ENCODE peak calls at places on chromosomes 16 and 17, in six cellular contexts. One of them, this sample, is unnamed.
A peak's percentile ranks its signal among the peaks of the same experiment; 100 is the strongest.

GRCh38 chr17:36597866-36598777 is 3.3 kb upstream of the MRM1 start:
- DNase-seq in HepG2: no peak
- DNase-seq in HCT116: no peak
- DNase-seq in GM12878: no peak
- DNase-seq in H1: no peak
- DNase-seq in GM23338: no peak
- DNase-seq in this sample: no peak

GRCh38 chr17:47184671-47185070 is 4.4 kb downstream of the CDC27 start:
- DNase-seq in HepG2: no peak
- DNase-seq in HCT116: no peak
- DNase-seq in H1: no peak
- DNase-seq in GM23338: no peak
- DNase-seq in GM12878: no peak
- DNase-seq in this sample: no peak

GRCh38 chr17:7867881-7868329 is 10.1 kb downstream of the CYB5D1 start:
- DNase-seq in HCT116: no peak
- DNase-seq in GM12878: no peak
- DNase-seq in GM23338: no peak
- DNase-seq in H1: no peak
- DNase-seq in HepG2: no peak
- DNase-seq in this sample: no peak

GRCh38 chr17:64599187-64599676 is 62.9 kb downstream of the SMURF2 start:
- DNase-seq in HepG2: no peak
- DNase-seq in HCT116: no peak
- DNase-seq in GM23338: peak; percentile 28
- DNase-seq in H1: no peak
- DNase-seq in GM12878: no peak
- DNase-seq in this sample: no peak

GRCh38 chr17:82674656-82675475 is 23.6 kb downstream of the RAB40B start:
- DNase-seq in HepG2: no peak
- DNase-seq in HCT116: no peak
- DNase-seq in H1: no peak
- DNase-seq in GM12878: no peak
- DNase-seq in GM23338: no peak
- DNase-seq in this sample: no peak

GRCh38 chr17:9120471-9120870 is 99.2 kb downstream of the NTN1 start:
- DNase-seq in H1: peak; percentile 65
- DNase-seq in HepG2: peak; percentile 8
- DNase-seq in GM23338: peak; percentile 54
- DNase-seq in GM12878: no peak
- DNase-seq in HCT116: peak; percentile 3
- DNase-seq in this sample: no peak

GRCh38 chr16:30934827-30935557 is 11.6 kb downstream of the FBXL19 start:
- DNase-seq in HCT116: no peak
- DNase-seq in HepG2: peak; percentile 70
- DNase-seq in H1: peak; percentile 87
- DNase-seq in GM23338: peak; percentile 88
- DNase-seq in GM12878: no peak
- DNase-seq in this sample: no peak

GRCh38 chr16:11759163-11759834 is 16.6 kb upstream of the TXNDC11 start:
- DNase-seq in HCT116: no peak
- DNase-seq in GM23338: no peak
- DNase-seq in HepG2: no peak
- DNase-seq in GM12878: no peak
- DNase-seq in H1: no peak
- DNase-seq in this sample: no peak

GRCh38 chr16:54546481-54546880 is 259.9 kb upstream of the IRX3 start:
- DNase-seq in GM23338: no peak
- DNase-seq in HCT116: no peak
- DNase-seq in H1: no peak
- DNase-seq in GM12878: no peak
- DNase-seq in HepG2: no peak
- DNase-seq in this sample: no peak

GRCh38 chr16:14499110-14499509 is 130.9 kb downstream of the PARN start:
- DNase-seq in H1: no peak
- DNase-seq in GM23338: peak; percentile 48
- DNase-seq in HCT116: no peak
- DNase-seq in HepG2: no peak
- DNase-seq in GM12878: no peak
- DNase-seq in this sample: no peak

GRCh38 chr16:89010210-89010925 is 33.4 kb upstream of the CBFA2T3 start:
- DNase-seq in GM12878: no peak
- DNase-seq in HepG2: no peak
- DNase-seq in HCT116: no peak
- DNase-seq in H1: no peak
- DNase-seq in GM23338: no peak
- DNase-seq in this sample: no peak

GRCh38 chr16:55367301-55367745 is 43.3 kb downstream of the IRX6 start:
- DNase-seq in GM23338: no peak
- DNase-seq in HepG2: no peak
- DNase-seq in H1: no peak
- DNase-seq in HCT116: no peak
- DNase-seq in GM12878: no peak
- DNase-seq in this sample: no peak

GRCh38 chr16:87489434-87490045 is 3.3 kb downstream of the ZCCHC14 start:
- DNase-seq in GM23338: no peak
- DNase-seq in HepG2: peak; percentile 45
- DNase-seq in HCT116: no peak
- DNase-seq in H1: no peak
- DNase-seq in GM12878: no peak
- DNase-seq in this sample: no peak

GRCh38 chr17:80416940-80417293 is 1.9 kb downstream of the ENDOV start:
- DNase-seq in GM23338: no peak
- DNase-seq in HCT116: no peak
- DNase-seq in HepG2: no peak
- DNase-seq in GM12878: no peak
- DNase-seq in H1: no peak
- DNase-seq in this sample: no peak

GRCh38 chr17:66468241-66469087 is 166.1 kb downstream of the PRKCA start:
- DNase-seq in GM12878: peak; percentile 1
- DNase-seq in HCT116: no peak
- DNase-seq in HepG2: peak; percentile 27
- DNase-seq in GM23338: peak; percentile 40
- DNase-seq in H1: no peak
- DNase-seq in this sample: no peak

GRCh38 chr16:19804538-19805323 is 79.9 kb downstream of the GPRC5B start:
- DNase-seq in GM12878: no peak
- DNase-seq in HCT116: no peak
- DNase-seq in HepG2: no peak
- DNase-seq in H1: peak; percentile 55
- DNase-seq in GM23338: peak; percentile 87
- DNase-seq in this sample: no peak

GRCh38 chr17:78300962-78301820 is 58.7 kb downstream of the SOCS3 start:
- DNase-seq in HepG2: no peak
- DNase-seq in H1: no peak
- DNase-seq in HCT116: peak; percentile 59
- DNase-seq in GM12878: no peak
- DNase-seq in GM23338: no peak
- DNase-seq in this sample: no peak

GRCh38 chr16:88882358-88883030 is 16.0 kb upstream of the PABPN1L start:
- DNase-seq in HepG2: no peak
- DNase-seq in H1: no peak
- DNase-seq in GM23338: no peak
- DNase-seq in GM12878: no peak
- DNase-seq in HCT116: peak; percentile 36
- DNase-seq in this sample: no peak

GRCh38 chr17:7712111-7712771 is 5.3 kb upstream of the DNAH2 start:
- DNase-seq in GM12878: no peak
- DNase-seq in GM23338: peak; percentile 60
- DNase-seq in HCT116: no peak
- DNase-seq in H1: peak; percentile 62
- DNase-seq in HepG2: no peak
- DNase-seq in this sample: no peak

GRCh38 chr16:55760665-55761035 is 72.2 kb downstream of the CES1 start:
- DNase-seq in HepG2: no peak
- DNase-seq in GM23338: no peak
- DNase-seq in H1: no peak
- DNase-seq in GM12878: no peak
- DNase-seq in HCT116: no peak
- DNase-seq in this sample: no peak

GRCh38 chr16:85328665-85329058 is 216.4 kb upstream of the CIBAR2 start:
- DNase-seq in HCT116: no peak
- DNase-seq in GM23338: peak; percentile 86
- DNase-seq in GM12878: no peak
- DNase-seq in HepG2: no peak
- DNase-seq in H1: peak; percentile 87
- DNase-seq in this sample: no peak

GRCh38 chr16:27401768-27402568 is at the start of gene IL21R:
- DNase-seq in HepG2: no peak
- DNase-seq in GM12878: peak; percentile 85
- DNase-seq in HCT116: no peak
- DNase-seq in GM23338: no peak
- DNase-seq in H1: no peak
- DNase-seq in this sample: no peak

GRCh38 chr17:75011788-75012319 is 616 bp upstream of the MRPL58 start:
- DNase-seq in GM12878: no peak
- DNase-seq in H1: no peak
- DNase-seq in GM23338: peak; percentile 42
- DNase-seq in HepG2: peak; percentile 74
- DNase-seq in HCT116: no peak
- DNase-seq in this sample: no peak

GRCh38 chr17:33676444-33676843 is 383.3 kb upstream of the ASIC2 start:
- DNase-seq in GM12878: no peak
- DNase-seq in H1: no peak
- DNase-seq in GM23338: no peak
- DNase-seq in HepG2: no peak
- DNase-seq in HCT116: no peak
- DNase-seq in this sample: no peak

GRCh38 chr16:54947616-54948015 is 17.0 kb downstream of the IRX5 start:
- DNase-seq in HepG2: no peak
- DNase-seq in GM12878: no peak
- DNase-seq in H1: no peak
- DNase-seq in HCT116: no peak
- DNase-seq in GM23338: no peak
- DNase-seq in this sample: no peak

GRCh38 chr16:48479955-48480354 is 94.7 kb upstream of the SIAH1 start:
- DNase-seq in GM12878: no peak
- DNase-seq in GM23338: no peak
- DNase-seq in H1: no peak
- DNase-seq in HCT116: no peak
- DNase-seq in HepG2: peak; percentile 74
- DNase-seq in this sample: no peak

GRCh38 chr16:78660795-78661194 is 561.3 kb downstream of the WWOX start:
- DNase-seq in HepG2: no peak
- DNase-seq in HCT116: no peak
- DNase-seq in GM23338: no peak
- DNase-seq in H1: no peak
- DNase-seq in GM12878: no peak
- DNase-seq in this sample: no peak

GRCh38 chr17:45150911-45151809 is 2.9 kb downstream of the HEXIM1 start:
- DNase-seq in HCT116: no peak
- DNase-seq in H1: no peak
- DNase-seq in GM23338: no peak
- DNase-seq in HepG2: no peak
- DNase-seq in GM12878: no peak
- DNase-seq in this sample: no peak
- TF ChIP-seq POLR2AphosphoS5 in HCT116: peak; percentile 7
- TF ChIP-seq POLR2AphosphoS5 in H1: no peak
- TF ChIP-seq POLR2AphosphoS5 in GM23338: no peak
- TF ChIP-seq POLR2AphosphoS5 in HepG2: no peak
- TF ChIP-seq POLR2AphosphoS5 in GM12878: peak; percentile 57
- TF ChIP-seq POLR2AphosphoS5 in this sample: no peak

GRCh38 chr17:39195568-39196160 is 1.8 kb downstream of the CACNB1 start:
- DNase-seq in GM23338: no peak
- DNase-seq in H1: no peak
- DNase-seq in HCT116: no peak
- DNase-seq in HepG2: no peak
- DNase-seq in GM12878: no peak
- DNase-seq in this sample: no peak
- H3K4me3 ChIP-seq in GM23338: peak overlapping the region; percentile 93
- H3K4me3 ChIP-seq in H1: peak overlapping the region; percentile 8
- H3K4me3 ChIP-seq in HCT116: no peak overlapping the region
- H3K4me3 ChIP-seq in HepG2: no peak overlapping the region
- H3K4me3 ChIP-seq in GM12878: peak overlapping the region; percentile 98
- H3K4me3 ChIP-seq in this sample: no peak overlapping the region

GRCh38 chr16:46746821-46747776 is 1.0 kb downstream of the MYLK3 start:
- DNase-seq in GM23338: peak; percentile 16
- DNase-seq in HCT116: no peak
- DNase-seq in H1: no peak
- DNase-seq in GM12878: no peak
- DNase-seq in HepG2: peak; percentile 74
- DNase-seq in this sample: no peak
- TF ChIP-seq EZH2 in GM23338: no peak
- TF ChIP-seq EZH2 in HCT116: no peak
- TF ChIP-seq EZH2 in H1: no peak
- TF ChIP-seq EZH2 in GM12878: no peak
- TF ChIP-seq EZH2 in HepG2: no peak
- TF ChIP-seq EZH2 in this sample: no peak

DNA sequence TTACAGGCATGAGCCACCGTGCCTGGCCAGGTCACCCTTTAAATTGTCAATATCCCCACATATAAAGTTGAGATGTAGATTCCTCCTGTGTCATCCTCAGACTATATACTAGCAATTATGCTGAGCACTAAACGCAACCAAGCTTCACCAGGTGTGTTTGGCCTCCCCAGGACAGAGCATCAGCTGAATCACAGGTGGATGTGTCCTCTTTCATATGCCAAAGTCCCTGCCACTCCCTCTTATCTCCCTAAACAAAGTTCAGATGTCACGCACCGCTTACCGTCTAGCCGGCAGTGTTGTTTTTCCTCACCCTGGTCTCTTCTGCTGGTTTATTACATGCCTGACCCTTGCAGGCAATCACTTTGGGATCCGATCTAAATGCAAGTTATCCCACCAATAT is 43.8 kb upstream of the ARHGAP44 start:
- DNase-seq in HepG2: no peak
- DNase-seq in GM23338: no peak
- DNase-seq in H1: no peak
- DNase-seq in GM12878: no peak
- DNase-seq in HCT116: no peak
- DNase-seq in this sample: no peak
- TF ChIP-seq POLR2AphosphoS5 in HepG2: no peak
- TF ChIP-seq POLR2AphosphoS5 in GM23338: no peak
- TF ChIP-seq POLR2AphosphoS5 in H1: no peak
- TF ChIP-seq POLR2AphosphoS5 in GM12878: no peak
- TF ChIP-seq POLR2AphosphoS5 in HCT116: no peak
- TF ChIP-seq POLR2AphosphoS5 in this sample: no peak

DNA sequence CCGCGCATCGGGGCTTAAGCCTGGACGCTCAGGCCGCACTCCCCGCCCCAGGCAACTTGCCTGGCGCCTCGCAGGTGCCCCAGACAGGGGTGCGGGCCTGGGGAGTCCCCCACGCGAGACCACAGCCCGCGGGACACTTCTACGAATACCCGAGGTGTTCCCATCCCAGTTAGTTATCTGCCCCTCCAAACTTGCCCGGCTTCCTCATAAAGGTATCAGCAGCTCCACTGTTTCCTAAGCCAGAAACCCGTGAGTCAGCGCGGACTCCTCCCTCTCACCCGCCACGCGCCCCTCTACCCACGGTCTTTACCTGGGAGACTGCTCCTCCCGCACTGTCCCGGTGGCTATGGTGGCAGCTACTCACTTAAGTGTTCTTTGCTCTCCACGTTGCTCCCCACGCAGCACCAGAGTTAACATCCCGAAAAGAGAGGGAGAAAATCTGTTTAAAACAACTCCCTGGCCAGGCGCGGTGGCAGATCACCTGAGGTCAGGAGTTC is 1.0 kb upstream of the CREBBP start:
- DNase-seq in GM12878: no peak
- DNase-seq in HepG2: no peak
- DNase-seq in HCT116: no peak
- DNase-seq in H1: peak; percentile 70
- DNase-seq in GM23338: peak; percentile 48
- DNase-seq in this sample: no peak
- H3K4me3 ChIP-seq in GM12878: no peak overlapping the region
- H3K4me3 ChIP-seq in HepG2: peak overlapping the region; percentile 67
- H3K4me3 ChIP-seq in HCT116: peak overlapping the region; percentile 67
- H3K4me3 ChIP-seq in H1: peak overlapping the region; percentile 78
- H3K4me3 ChIP-seq in GM23338: peak overlapping the region; percentile 73
- H3K4me3 ChIP-seq in this sample: peak overlapping the region; percentile 72